ENCODE peak calls at places on chromosome 5, in nine cellular contexts. X is body of pancreas, Z is aorta, O is transverse colon, C is heart right ventricle, W is lower lobe of right lung, G is brain microvascular endothelial cell, D is thyroid gland, Y is H7. N is an unnamed sample. For H3K36me3, the result is how much of the 10 kb centered on the place peaks cover.

GRCh38 chr5:113233606-113234005 is 201.2 kb downstream of the TSSK1B start:
- DNase-seq in X (no peak), Z (no peak), O (no peak), C (no peak), W (no peak), G (no peak), D (no peak), Y (no peak), N (no peak)

GRCh38 chr5:138597660-138598400 is 22.6 kb upstream of the HSPA9 start:
- DNase-seq in X (no peak), Z (no peak), O (no peak), C (no peak), W (no peak), G (no peak), D (no peak), Y (no peak), N (peak)

GRCh38 chr5:157540707-157541451 is 34.7 kb downstream of the ADAM19 start:
- DNase-seq in X (no peak), Z (peak), O (peak), C (peak), W (peak), G (peak), D (no peak), Y (no peak), N (no peak)

GRCh38 chr5:59367791-59368394 is 525.6 kb downstream of the PDE4D start:
- DNase-seq in X (peak), Z (peak), O (peak), C (no peak), W (peak), G (peak), D (peak), Y (peak), N (peak)

GRCh38 chr5:36696059-36696673 is 89.8 kb downstream of the SLC1A3 start:
- DNase-seq in X (peak), Z (peak), O (peak), C (peak), W (no peak), G (peak), D (peak), Y (peak), N (no peak)

GRCh38 chr5:56126487-56127179 is 106.5 kb downstream of the ANKRD55 start:
- DNase-seq in X (no peak), Z (no peak), O (no peak), C (no peak), W (no peak), G (peak), D (no peak), Y (no peak), N (no peak)

GRCh38 chr5:34913072-34913471 is 2.2 kb downstream of the RAD1 start:
- DNase-seq in X (no peak), Z (no peak), O (no peak), C (no peak), W (no peak), G (no peak), D (no peak), Y (no peak), N (no peak)

GRCh38 chr5:128516978-128517377 is 21.1 kb downstream of the FBN2 start:
- DNase-seq in X (no peak), Z (no peak), O (no peak), C (no peak), W (no peak), G (no peak), D (no peak), Y (no peak), N (no peak)

GRCh38 chr5:138051441-138052296 is 18.8 kb upstream of the FAM13B start:
- DNase-seq in X (peak), Z (no peak), O (no peak), C (peak), W (no peak), G (no peak), D (no peak), Y (no peak), N (no peak)

GRCh38 chr5:80389575-80389974 is 18.3 kb upstream of the ZFYVE16 start:
- DNase-seq in X (no peak), Z (peak), O (peak), C (peak), W (peak), G (no peak), D (no peak), Y (no peak), N (no peak)

GRCh38 chr5:123116063-123116462 is 27.0 kb downstream of the PRDM6 start:
- DNase-seq in X (no peak), Z (peak), O (no peak), C (no peak), W (no peak), G (no peak), D (no peak), Y (no peak), N (no peak)

GRCh38 chr5:142587354-142587965 is 98.4 kb downstream of the FGF1 start:
- DNase-seq in X (peak), Z (no peak), O (no peak), C (no peak), W (no peak), G (peak), D (no peak), Y (peak), N (no peak)

GRCh38 chr5:26553079-26553478 is 485.3 kb downstream of the CDH9 start:
- DNase-seq in X (no peak), Z (no peak), O (no peak), C (no peak), W (no peak), G (no peak), D (no peak), Y (no peak), N (no peak)

GRCh38 chr5:1075555-1075881 is 36.3 kb downstream of the SLC12A7 start:
- DNase-seq in X (no peak), Z (no peak), O (no peak), C (no peak), W (no peak), G (no peak), D (no peak), Y (no peak), N (no peak)

GRCh38 chr5:1076406-1076805 is 35.5 kb downstream of the SLC12A7 start:
- DNase-seq in X (no peak), Z (no peak), O (no peak), C (no peak), W (no peak), G (no peak), D (no peak), Y (no peak), N (no peak)

GRCh38 chr5:1075931-1076330 is 35.9 kb downstream of the SLC12A7 start:
- DNase-seq in X (no peak), Z (no peak), O (no peak), C (no peak), W (no peak), G (no peak), D (no peak), Y (no peak), N (no peak)

GRCh38 chr5:1074226-1074625 is 37.6 kb downstream of the SLC12A7 start:
- DNase-seq in X (no peak), Z (no peak), O (no peak), C (no peak), W (no peak), G (no peak), D (no peak), Y (no peak), N (no peak)

GRCh38 chr5:1074816-1075554 is 36.9 kb downstream of the SLC12A7 start:
- DNase-seq in X (no peak), Z (no peak), O (no peak), C (no peak), W (no peak), G (no peak), D (no peak), Y (no peak), N (no peak)
- H3K36me3 ChIP-seq in X (under half), Z (under half), O (under half), C (half or more), W (half or more), G (under half), D (under half), Y (under half), N (half or more)

GRCh38 chr5:54457094-54457531 is 1.6 kb downstream of the HSPB3 start:
- DNase-seq in X (peak), Z (no peak), O (peak), C (no peak), W (no peak), G (peak), D (peak), Y (no peak), N (no peak)
- H3K36me3 ChIP-seq in X (under half), Z (under half), O (under half), C (under half), W (under half), G (under half), D (under half), Y (under half), N (under half)

DNA sequence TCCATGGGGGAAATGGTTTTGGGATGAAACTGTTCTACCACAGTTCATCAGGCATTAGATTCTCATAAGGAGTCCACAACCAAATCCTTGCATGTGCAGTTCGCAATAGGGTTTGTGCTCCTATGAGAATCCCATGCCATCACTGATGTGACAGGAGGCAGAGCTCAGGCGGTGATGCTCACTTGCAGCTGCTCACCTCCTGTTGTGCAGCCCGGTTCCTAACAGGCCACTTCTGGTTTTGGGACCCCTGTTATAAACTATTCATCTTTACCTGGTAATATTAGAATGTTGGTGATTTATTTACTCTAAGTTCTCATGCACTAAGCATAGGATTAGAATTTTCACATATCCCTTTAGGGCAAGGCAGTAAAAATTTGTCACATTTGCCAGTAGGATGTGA is 122.3 kb downstream of the CDC42SE2 start:
- DNase-seq in X (no peak), Z (no peak), O (no peak), C (no peak), W (no peak), G (no peak), D (no peak), Y (no peak), N (no peak)
- H3K36me3 ChIP-seq in X (under half), Z (under half), O (under half), C (under half), W (under half), G (under half), D (under half), Y (under half), N (under half)

GRCh38 chr5:150649108-150649827 is 8.8 kb downstream of the SYNPO start:
- DNase-seq in X (no peak), Z (peak), O (no peak), C (peak), W (no peak), G (no peak), D (no peak), Y (no peak), N (no peak)

GRCh38 chr5:150650713-150651000 is 10.2 kb downstream of the SYNPO start:
- DNase-seq in X (no peak), Z (no peak), O (no peak), C (no peak), W (no peak), G (no peak), D (no peak), Y (no peak), N (no peak)

GRCh38 chr5:150651382-150651781 is 9.7 kb upstream of the MYOZ3 start:
- DNase-seq in X (no peak), Z (peak), O (no peak), C (no peak), W (no peak), G (no peak), D (no peak), Y (no peak), N (no peak)

GRCh38 chr5:150648294-150649107 is 8.0 kb downstream of the SYNPO start:
- DNase-seq in X (no peak), Z (peak), O (no peak), C (no peak), W (no peak), G (no peak), D (no peak), Y (no peak), N (no peak)

DNA sequence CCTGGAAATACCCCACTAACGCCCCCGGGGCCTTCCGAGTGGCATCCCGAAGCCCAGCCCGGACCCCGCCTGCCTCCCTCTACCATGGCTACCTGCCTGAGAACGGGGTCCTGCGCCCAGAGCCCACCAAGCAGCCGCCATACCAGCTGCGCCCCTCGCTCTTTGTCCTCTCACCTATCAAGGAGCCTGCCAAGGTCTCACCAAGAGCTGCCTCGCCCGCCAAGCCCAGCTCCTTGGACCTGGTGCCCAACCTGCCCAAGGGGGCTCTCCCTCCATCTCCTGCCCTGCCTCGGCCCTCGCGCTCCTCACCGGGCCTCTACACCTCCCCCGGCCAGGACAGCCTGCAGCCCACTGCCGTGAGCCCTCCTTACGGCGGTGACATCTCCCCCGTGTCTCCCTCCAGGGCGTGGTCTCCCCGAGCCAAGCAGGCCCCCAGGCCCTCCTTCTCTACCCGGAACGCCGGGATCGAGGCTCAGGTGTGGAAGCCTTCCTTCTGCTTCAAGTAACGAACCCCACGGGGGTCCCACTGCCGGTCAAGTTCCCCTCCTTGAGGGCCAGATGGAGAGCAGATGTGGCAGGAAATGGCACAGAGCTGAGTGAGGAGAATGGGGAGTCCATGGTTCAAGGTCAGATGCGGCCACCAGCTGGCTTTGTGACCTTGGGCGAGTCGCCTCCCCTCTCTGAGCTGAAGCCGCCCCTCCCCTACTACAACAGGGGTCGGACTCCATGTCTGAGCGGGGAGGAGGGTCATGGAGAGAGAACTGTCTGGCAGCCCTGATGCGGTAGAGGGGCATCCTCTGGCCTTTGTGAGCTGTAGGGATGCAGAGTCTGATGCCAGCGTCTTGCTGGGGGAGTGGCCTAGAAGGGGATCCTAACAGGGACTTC is 9.6 kb downstream of the SYNPO start:
- DNase-seq in X (no peak), Z (peak), O (no peak), C (no peak), W (no peak), G (no peak), D (no peak), Y (no peak), N (no peak)
- H3K36me3 ChIP-seq in X (under half), Z (under half), O (under half), C (half or more), W (under half), G (under half), D (under half), Y (under half), N (under half)

GRCh38 chr5:312845-313244 is 8.7 kb upstream of the AHRR start:
- DNase-seq in X (no peak), Z (no peak), O (no peak), C (peak), W (no peak), G (no peak), D (no peak), Y (peak), N (peak)
- H3K36me3 ChIP-seq in X (under half), Z (under half), O (under half), C (under half), W (half or more), G (under half), D (under half), Y (under half), N (half or more)

GRCh38 chr5:32190094-32190493 is 16.0 kb upstream of the GOLPH3 start:
- DNase-seq in X (peak), Z (no peak), O (no peak), C (peak), W (no peak), G (no peak), D (no peak), Y (no peak), N (no peak)
- H3K36me3 ChIP-seq in X (under half), Z (under half), O (under half), C (under half), W (under half), G (under half), D (under half), Y (under half), N (under half)